ENCODE peak calls at places on chromosomes 11 and 22, in six cellular contexts. W is HepG2, S is endothelial cell of umbilical vein, O is fibroblast of lung, V is trophoblast cell, H is IMR-90. E is an unnamed sample.

GRCh38 chr11:76656087-76656531 is 14.4 kb downstream of the LRRC32 start:
- DNase-seq in V (no peak), O (no peak), H (no peak), W (no peak), S (no peak), E (no peak)

GRCh38 chr11:2765491-2765890 is 65.7 kb upstream of the KCNQ1OT1 start:
- DNase-seq in H (no peak), O (no peak), S (no peak), V (no peak), W (no peak), E (no peak)

GRCh38 chr11:6991227-6991626 is 28.9 kb downstream of the ZNF214 start:
- DNase-seq in W (no peak), H (no peak), O (no peak), S (no peak), V (no peak), E (no peak)

GRCh38 chr11:68266936-68267880 is 4.6 kb downstream of the C11orf24 start:
- DNase-seq in V (no peak), O (no peak), S (no peak), H (peak), W (no peak), E (no peak)

GRCh38 chr11:104043678-104044239 is 7.3 kb downstream of the DDI1 start:
- DNase-seq in V (no peak), H (peak), S (no peak), O (peak), W (no peak), E (no peak)

GRCh38 chr22:40323681-40324083 is 22.6 kb upstream of the ADSL start:
- DNase-seq in S (no peak), W (no peak), H (no peak), V (no peak), O (no peak), E (no peak)

GRCh38 chr11:130765369-130765768 is 150.9 kb downstream of the SNX19 start:
- DNase-seq in V (no peak), H (no peak), W (no peak), S (no peak), O (no peak), E (no peak)

GRCh38 chr22:49937758-49938564 is 19.5 kb downstream of the CRELD2 start:
- DNase-seq in V (peak), W (peak), S (peak), H (no peak), O (no peak), E (no peak)

GRCh38 chr11:17746096-17746495 is 11.5 kb downstream of the KCNC1 start:
- DNase-seq in H (no peak), S (no peak), O (no peak), V (no peak), W (no peak), E (no peak)

GRCh38 chr11:104198576-104198975 is 34.6 kb upstream of the PDGFD start:
- DNase-seq in O (no peak), V (no peak), H (no peak), W (no peak), S (no peak), E (no peak)

GRCh38 chr22:50264104-50264745 is 2.7 kb upstream of the MAPK12 start:
- DNase-seq in S (no peak), V (no peak), O (no peak), W (no peak), H (no peak), E (no peak)

GRCh38 chr11:9617960-9618359 is 44.5 kb downstream of the WEE1 start:
- DNase-seq in W (no peak), S (no peak), H (peak), O (peak), V (peak), E (no peak)

GRCh38 chr22:20651286-20651685 is 122.6 kb upstream of the SERPIND1 start:
- DNase-seq in W (no peak), V (no peak), H (no peak), S (no peak), O (no peak), E (no peak)

GRCh38 chr22:43098356-43098755 is 9.2 kb upstream of the TTLL1 start:
- DNase-seq in S (no peak), H (no peak), W (no peak), O (no peak), V (no peak), E (no peak)

GRCh38 chr11:44766112-44766971 is 39.6 kb downstream of the TSPAN18 start:
- DNase-seq in W (no peak), H (peak), S (peak), O (peak), V (no peak), E (no peak)

GRCh38 chr11:34599406-34599901 is 21.4 kb upstream of the EHF start:
- DNase-seq in H (peak), W (peak), O (peak), V (no peak), S (peak), E (no peak)

GRCh38 chr11:70531281-70532065 is 133.1 kb downstream of the CTTN start:
- DNase-seq in V (no peak), H (no peak), S (no peak), O (no peak), W (no peak), E (no peak)

GRCh38 chr11:45484326-45484725 is 181.1 kb downstream of the CHST1 start:
- DNase-seq in H (no peak), O (no peak), S (no peak), W (no peak), V (no peak), E (no peak)

GRCh38 chr11:118200901-118201680 is 23.7 kb downstream of the JAML start:
- DNase-seq in H (no peak), V (no peak), S (no peak), W (no peak), O (no peak), E (no peak)

GRCh38 chr11:116833491-116833815 is 3.7 kb downstream of the APOC3 start:
- DNase-seq in O (no peak), V (no peak), W (no peak), S (no peak), H (no peak), E (no peak)

GRCh38 chr22:39661842-39662676 is 91.5 kb downstream of the CACNA1I start:
- DNase-seq in V (no peak), S (no peak), W (no peak), O (no peak), H (no peak), E (no peak)

GRCh38 chr22:29700949-29701927 is 18.6 kb upstream of the CABP7 start:
- DNase-seq in S (peak), V (peak), O (peak), W (peak), H (peak), E (peak)

GRCh38 chr22:50676211-50676636 is 3.6 kb downstream of the SHANK3 start:
- DNase-seq in V (no peak), W (no peak), S (no peak), H (no peak), O (no peak), E (no peak)

GRCh38 chr11:109040303-109040702 is 375.4 kb downstream of the DDX10 start:
- DNase-seq in V (peak), O (no peak), H (no peak), W (peak), S (no peak), E (peak)

GRCh38 chr11:76577199-76577920 is 93.2 kb downstream of the LRRC32 start:
- DNase-seq in S (peak), W (no peak), V (peak), H (peak), O (peak), E (no peak)

GRCh38 chr11:117502285-117502856 is 174.7 kb downstream of the CEP164 start:
- DNase-seq in W (no peak), S (no peak), H (no peak), O (no peak), V (no peak), E (no peak)

GRCh38 chr11:100861221-100861620 is 174.1 kb downstream of the ARHGAP42 start:
- DNase-seq in V (peak), O (no peak), H (no peak), S (no peak), W (no peak), E (no peak)

GRCh38 chr11:125441648-125442410 is 54.2 kb downstream of the FEZ1 start:
- DNase-seq in O (no peak), W (no peak), S (no peak), V (no peak), H (no peak), E (no peak)

GRCh38 chr11:106217456-106217855 is 140.0 kb downstream of the AASDHPPT start:
- DNase-seq in S (no peak), V (peak), O (no peak), W (no peak), H (no peak), E (no peak)

GRCh38 chr11:69943506-69943905 is 124.3 kb upstream of the FGF3 start:
- DNase-seq in W (no peak), H (no peak), V (no peak), O (no peak), S (no peak), E (no peak)

GRCh38 chr11:2178906-2179494 is 7.4 kb upstream of the TH start:
- DNase-seq in V (peak), H (peak), W (peak), O (peak), S (no peak), E (no peak)

GRCh38 chr11:18563090-18563730 is 25.3 kb downstream of the UEVLD start:
- DNase-seq in W (no peak), H (no peak), S (no peak), O (no peak), V (no peak), E (no peak)

GRCh38 chr11:11421509-11421908 is 68.5 kb upstream of the CSNK2A3 start:
- DNase-seq in W (no peak), O (no peak), H (no peak), V (no peak), S (no peak), E (no peak)

GRCh38 chr22:50313021-50313420 is 5.6 kb upstream of the PLXNB2 start:
- DNase-seq in V (no peak), W (no peak), H (no peak), S (no peak), O (no peak), E (no peak)

GRCh38 chr11:65611758-65612603 is 2.0 kb downstream of the MAP3K11 start:
- DNase-seq in H (peak), V (no peak), O (peak), S (peak), W (no peak), E (no peak)
- H3K9ac ChIP-seq in H (peak), V (no peak), O (no peak), S (peak), W (peak), E (peak)

DNA sequence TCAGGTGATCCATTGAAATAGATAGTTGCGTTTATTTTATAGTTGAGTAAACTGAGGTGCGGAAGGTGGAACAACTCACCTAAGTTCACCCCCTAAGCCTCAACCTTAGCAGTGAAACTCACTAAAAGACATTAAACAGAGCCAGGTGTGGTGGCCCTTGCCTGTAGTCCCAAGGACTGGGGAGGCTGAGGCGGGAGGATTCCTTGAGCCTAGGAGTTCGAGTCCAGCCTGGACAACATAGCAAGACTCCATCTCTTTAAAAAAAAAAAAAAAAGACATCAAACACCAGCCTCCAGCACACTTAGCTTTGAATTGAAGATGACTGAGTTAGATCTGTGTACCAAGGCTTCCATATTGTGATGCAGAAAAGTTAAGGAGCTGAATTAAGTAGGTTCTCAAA is 845 bp upstream of the RAB36 start:
- DNase-seq in W (no peak), H (no peak), V (no peak), S (no peak), O (no peak), E (no peak)
- H3K9ac ChIP-seq in W (peak), H (no peak), V (no peak), S (no peak), O (no peak), E (peak)

GRCh38 chr11:61475433-61475832 is 33.1 kb upstream of the LRRC10B start:
- DNase-seq in H (no peak), V (no peak), O (no peak), S (no peak), W (no peak), E (no peak)
- H3K9ac ChIP-seq in H (no peak), V (no peak), O (no peak), S (no peak), W (no peak), E (no peak)

DNA sequence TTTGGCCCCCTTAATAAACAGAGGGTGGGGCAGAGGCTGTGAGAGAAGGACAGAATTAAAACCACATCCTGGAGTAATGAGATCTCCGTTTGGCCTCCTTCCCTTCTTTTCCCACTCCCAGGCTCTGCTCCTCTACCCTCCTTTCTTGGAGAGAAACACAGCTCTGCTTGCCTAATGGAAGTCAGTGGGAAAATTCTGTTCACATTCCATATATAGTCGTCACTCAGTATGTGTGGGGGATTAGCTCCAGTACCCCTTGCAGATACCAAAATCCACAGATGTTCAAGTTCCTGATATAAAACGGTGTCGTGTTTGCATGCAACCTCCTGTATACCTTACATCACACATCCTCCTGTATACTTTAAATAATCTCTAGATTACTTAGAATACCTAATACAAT is 37.6 kb upstream of the THY1 start:
- DNase-seq in H (peak), O (peak), S (no peak), V (no peak), W (no peak), E (peak)
- H3K9ac ChIP-seq in H (peak), O (no peak), S (no peak), V (no peak), W (no peak), E (peak)

GRCh38 chr22:46575915-46576555 is 38.6 kb upstream of the CELSR1 start:
- DNase-seq in W (no peak), O (no peak), H (no peak), V (peak), S (no peak), E (no peak)
- H3K9ac ChIP-seq in W (peak), O (peak), H (peak), V (peak), S (no peak), E (peak)

DNA sequence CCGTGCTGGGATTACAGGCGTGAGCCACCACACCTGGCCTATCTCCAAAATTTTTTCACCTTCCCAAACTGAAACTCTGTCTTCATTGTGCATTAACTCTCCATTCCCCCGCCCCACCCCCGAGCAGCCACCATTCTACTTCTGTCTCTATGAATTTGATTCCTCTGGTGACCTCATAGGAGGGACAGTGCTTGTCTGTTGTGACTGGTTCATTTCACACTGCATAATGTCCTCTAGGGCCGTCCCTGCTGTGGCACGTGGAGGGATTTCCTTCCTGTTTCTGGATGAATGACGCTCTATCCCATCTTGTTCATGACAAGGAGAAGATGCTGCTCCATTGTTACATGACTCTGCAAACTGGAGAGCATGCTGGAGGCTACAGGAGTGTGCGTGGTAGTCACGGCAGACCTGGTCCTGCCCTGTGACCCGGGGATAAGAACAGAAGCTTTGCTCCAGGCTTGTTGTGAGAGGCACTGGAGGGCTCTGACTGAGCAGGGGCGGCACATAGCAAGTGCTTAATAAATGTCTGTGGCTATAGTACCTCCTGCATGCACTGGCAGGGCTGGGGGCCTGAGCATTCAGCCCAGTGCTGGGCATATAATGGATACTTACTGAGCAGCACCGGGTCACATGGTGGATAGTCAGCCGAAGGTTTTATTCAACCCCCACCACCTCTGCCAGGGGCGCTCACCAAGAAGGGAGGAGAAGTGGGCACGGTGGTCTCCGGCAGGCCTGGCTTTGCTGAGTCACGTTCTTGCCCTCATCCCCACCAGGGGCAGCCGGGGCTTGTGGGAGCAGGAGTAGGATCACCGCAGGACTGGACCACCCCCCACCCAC is 61.2 kb downstream of the RTL6 start:
- DNase-seq in V (peak), H (no peak), S (no peak), O (no peak), W (no peak), E (no peak)
- H3K9ac ChIP-seq in V (no peak), H (no peak), S (no peak), O (no peak), W (no peak), E (no peak)

GRCh38 chr11:1015826-1016565 is 20.5 kb downstream of the MUC6 start:
- DNase-seq in H (no peak), W (no peak), O (no peak), S (no peak), V (no peak), E (no peak)
- H3K9ac ChIP-seq in H (no peak), W (no peak), O (no peak), S (no peak), V (no peak), E (no peak)

GRCh38 chr22:45996241-45997076 is 19.5 kb upstream of the WNT7B start:
- DNase-seq in S (peak), O (peak), H (peak), V (peak), W (no peak), E (no peak)
- H3K9ac ChIP-seq in S (peak), O (peak), H (peak), V (no peak), W (no peak), E (no peak)

GRCh38 chr11:123588863-123589262 is 65.6 kb downstream of the SCN3B start:
- DNase-seq in S (no peak), H (no peak), W (no peak), V (no peak), O (no peak), E (no peak)

GRCh38 chr11:123586568-123586967 is 67.9 kb downstream of the SCN3B start:
- DNase-seq in S (no peak), W (no peak), V (no peak), H (no peak), O (no peak), E (no peak)

GRCh38 chr11:123587044-123587443 is 67.4 kb downstream of the SCN3B start:
- DNase-seq in V (no peak), O (no peak), W (peak), H (no peak), S (peak), E (no peak)

GRCh38 chr11:123587559-123587958 is 66.9 kb downstream of the SCN3B start:
- DNase-seq in V (no peak), H (no peak), S (no peak), W (no peak), O (no peak), E (no peak)

DNA sequence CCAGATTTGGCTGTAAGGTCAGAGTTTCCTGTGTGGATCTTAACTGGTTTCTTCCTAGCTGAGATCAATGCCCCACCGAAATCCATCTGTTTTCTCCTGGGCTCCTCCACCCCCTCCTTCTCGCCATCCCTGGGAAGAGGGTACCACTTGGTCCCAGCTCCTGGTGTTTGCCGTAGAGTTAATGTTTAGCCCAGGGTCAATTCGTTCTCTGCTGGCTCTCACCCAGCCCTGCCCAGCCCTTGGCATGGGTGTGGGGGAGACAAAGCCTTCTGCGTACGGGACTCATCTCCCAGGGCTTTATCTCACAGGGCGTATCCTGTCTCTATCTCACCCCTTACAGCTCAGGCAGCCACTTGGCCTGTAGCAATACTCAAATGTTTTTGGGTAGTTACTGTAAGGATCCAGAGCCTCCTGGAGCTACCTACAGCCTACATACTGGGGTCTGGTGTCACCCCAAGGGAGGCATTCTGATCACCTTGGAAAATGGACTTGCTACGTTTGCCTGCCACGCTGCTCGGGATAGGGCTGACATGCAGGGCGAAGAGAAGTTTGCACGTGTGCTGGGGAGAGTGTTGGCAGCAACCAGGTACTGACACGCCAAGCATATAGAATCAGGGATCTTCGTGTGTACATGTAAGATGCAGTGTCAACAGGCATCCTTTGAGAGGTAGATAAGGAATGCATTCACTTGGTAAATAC is 66.2 kb downstream of the SCN3B start:
- DNase-seq in W (peak), V (no peak), H (no peak), S (no peak), O (no peak), E (no peak)
- H3K9ac ChIP-seq in W (no peak), V (no peak), H (no peak), S (no peak), O (no peak), E (no peak)

GRCh38 chr11:33540946-33541915 is 159.4 kb downstream of the C11orf91 start:
- DNase-seq in H (no peak), W (no peak), O (no peak), V (peak), S (no peak), E (no peak)
- H3K9ac ChIP-seq in H (no peak), W (no peak), O (no peak), V (no peak), S (no peak), E (no peak)